ENCODE peak calls at places on chromosome 9, in eight cellular contexts. M is naive thymus-derived CD8-positive, alpha-beta T cell; S is tibial artery; B is H9; H is SK-N-DZ; A is naive thymus-derived CD4-positive, alpha-beta T cell; R is mucosa of gallbladder; U is omental fat pad. T is an unnamed sample.

GRCh38 chr9:93059097-93059959 is 827 bp downstream of the SUSD3 start:
- DNase-seq in M (no peak), S (no peak), B (no peak), H (no peak), A (no peak), R (no peak), U (no peak), T (no peak)

GRCh38 chr9:113808391-113809191 is 67.5 kb upstream of the ZNF618 start:
- DNase-seq in M (no peak), S (peak), B (no peak), H (no peak), A (no peak), R (peak), U (no peak), T (no peak)

GRCh38 chr9:134189475-134190231 is 25.3 kb upstream of the RNU6ATAC start:
- DNase-seq in M (no peak), S (peak), B (no peak), H (no peak), A (no peak), R (no peak), U (peak), T (no peak)

GRCh38 chr9:87516222-87516930 is 18.7 kb downstream of the DAPK1 start:
- DNase-seq in M (no peak), S (peak), B (no peak), H (no peak), A (no peak), R (peak), U (no peak), T (peak)

GRCh38 chr9:97752274-97752673 is 55.1 kb upstream of the XPA start:
- DNase-seq in M (no peak), S (no peak), B (no peak), H (no peak), A (no peak), R (no peak), U (no peak), T (no peak)

GRCh38 chr9:36969216-36969771 is 64.8 kb downstream of the PAX5 start:
- DNase-seq in M (no peak), S (no peak), B (peak), H (no peak), A (no peak), R (no peak), U (no peak), T (no peak)

GRCh38 chr9:33816327-33817252 is at the start of gene UBE2R2:
- DNase-seq in M (peak), S (peak), B (peak), H (peak), A (peak), R (peak), U (peak), T (peak)

GRCh38 chr9:80648336-80648735 is 1041.0 kb downstream of the TLE1 start:
- DNase-seq in M (no peak), S (no peak), B (no peak), H (no peak), A (no peak), R (no peak), U (no peak), T (no peak)

GRCh38 chr9:16119861-16120641 is 567.2 kb downstream of the CCDC171 start:
- DNase-seq in M (no peak), S (no peak), B (no peak), H (no peak), A (no peak), R (no peak), U (no peak), T (no peak)

GRCh38 chr9:20209421-20210340 is 412.6 kb downstream of the MLLT3 start:
- DNase-seq in M (no peak), S (no peak), B (no peak), H (no peak), A (peak), R (no peak), U (no peak), T (no peak)

GRCh38 chr9:107286057-107286456 is 3.0 kb downstream of the RAD23B start:
- DNase-seq in M (no peak), S (no peak), B (no peak), H (no peak), A (no peak), R (no peak), U (no peak), T (no peak)

GRCh38 chr9:89477395-89477794 is 20.5 kb downstream of the SEMA4D start:
- DNase-seq in M (no peak), S (no peak), B (no peak), H (no peak), A (peak), R (no peak), U (no peak), T (no peak)

GRCh38 chr9:137534256-137535119 is 15.7 kb downstream of the PNPLA7 start:
- DNase-seq in M (no peak), S (no peak), B (peak), H (peak), A (peak), R (peak), U (no peak), T (no peak)

GRCh38 chr9:81720450-81721086 is 31.2 kb upstream of the TLE1 start:
- DNase-seq in M (no peak), S (no peak), B (no peak), H (no peak), A (no peak), R (peak), U (no peak), T (no peak)

GRCh38 chr9:3088166-3088702 is 244.3 kb upstream of the PUM3 start:
- DNase-seq in M (no peak), S (no peak), B (peak), H (no peak), A (no peak), R (no peak), U (no peak), T (no peak)

GRCh38 chr9:111316796-111317195 is 13.2 kb downstream of the OR2K2 start:
- DNase-seq in M (no peak), S (no peak), B (no peak), H (no peak), A (no peak), R (no peak), U (no peak), T (no peak)

GRCh38 chr9:137878146-137878941 is 762 bp downstream of the CACNA1B start:
- DNase-seq in M (no peak), S (no peak), B (peak), H (peak), A (no peak), R (no peak), U (no peak), T (peak)

GRCh38 chr9:19759066-19759465 is 29.8 kb downstream of the SLC24A2 start:
- DNase-seq in M (no peak), S (no peak), B (no peak), H (no peak), A (no peak), R (no peak), U (no peak), T (no peak)

GRCh38 chr9:116490321-116490720 is 196.8 kb upstream of the TRIM32 start:
- DNase-seq in M (no peak), S (no peak), B (no peak), H (no peak), A (no peak), R (no peak), U (no peak), T (no peak)

GRCh38 chr9:76528642-76529190 is 69.7 kb downstream of the GCNT1 start:
- DNase-seq in M (no peak), S (no peak), B (no peak), H (no peak), A (no peak), R (no peak), U (no peak), T (no peak)

GRCh38 chr9:76086521-76086920 is 196.0 kb downstream of the PCSK5 start:
- DNase-seq in M (no peak), S (no peak), B (no peak), H (no peak), A (no peak), R (no peak), U (no peak), T (no peak)